ENCODE peak calls at places on chromosomes 7 and 10, in ten cellular contexts. E, Z, T, F, U, Q, P, Y, W and R are unnamed samples.

GRCh38 chr7:112550468-112551060 is 69.8 kb downstream of the LSMEM1 start:
- DNase-seq in E (peak), Z (no peak), T (peak), F (peak), U (no peak), Q (no peak), P (peak), Y (no peak), W (no peak), R (no peak)

GRCh38 chr10:30775779-30776591 is 146.4 kb upstream of the LYZL2 start:
- DNase-seq in E (no peak), Z (no peak), T (no peak), F (no peak), U (no peak), Q (no peak), P (no peak), Y (no peak), W (no peak), R (no peak)

GRCh38 chr10:96073722-96074121 is 30.3 kb downstream of the CCNJ start:
- DNase-seq in E (no peak), Z (no peak), T (no peak), F (no peak), U (no peak), Q (no peak), P (no peak), Y (no peak), W (no peak), R (no peak)

GRCh38 chr7:104803931-104804330 is 210.1 kb upstream of the KMT2E start:
- DNase-seq in E (no peak), Z (no peak), T (no peak), F (no peak), U (no peak), Q (no peak), P (no peak), Y (no peak), W (no peak), R (no peak)

GRCh38 chr10:97534746-97535367 is 36.1 kb downstream of the UBTD1 start:
- DNase-seq in E (no peak), Z (no peak), T (no peak), F (peak), U (no peak), Q (no peak), P (no peak), Y (no peak), W (no peak), R (no peak)

GRCh38 chr10:24589265-24589664 is 134.4 kb downstream of the ARHGAP21 start:
- DNase-seq in E (no peak), Z (no peak), T (no peak), F (no peak), U (no peak), Q (no peak), P (no peak), Y (no peak), W (no peak), R (no peak)

GRCh38 chr7:96654630-96655188 is 54.9 kb downstream of the SEM1 start:
- DNase-seq in E (no peak), Z (no peak), T (no peak), F (no peak), U (no peak), Q (no peak), P (no peak), Y (no peak), W (no peak), R (no peak)

GRCh38 chr10:77160679-77161078 is 476.9 kb downstream of the KCNMA1 start:
- DNase-seq in E (no peak), Z (no peak), T (no peak), F (no peak), U (no peak), Q (no peak), P (no peak), Y (no peak), W (no peak), R (no peak)

GRCh38 chr7:5671053-5671452 is 110.4 kb downstream of the RNF216 start:
- DNase-seq in E (no peak), Z (no peak), T (no peak), F (no peak), U (no peak), Q (no peak), P (no peak), Y (no peak), W (no peak), R (no peak)

GRCh38 chr10:69457771-69458237 is 6.5 kb downstream of the TSPAN15 start:
- DNase-seq in E (no peak), Z (no peak), T (no peak), F (no peak), U (no peak), Q (no peak), P (no peak), Y (no peak), W (peak), R (no peak)

GRCh38 chr10:113891476-113891875 is 37.0 kb downstream of the NHLRC2 start:
- DNase-seq in E (no peak), Z (no peak), T (no peak), F (no peak), U (no peak), Q (no peak), P (no peak), Y (no peak), W (no peak), R (no peak)

GRCh38 chr7:142853739-142854504 is 954 bp upstream of the EPHB6 start:
- DNase-seq in E (peak), Z (peak), T (peak), F (peak), U (peak), Q (peak), P (peak), Y (no peak), W (no peak), R (peak)

GRCh38 chr10:122417667-122418066 is 36.8 kb upstream of the ARMS2 start:
- DNase-seq in E (no peak), Z (no peak), T (no peak), F (no peak), U (no peak), Q (no peak), P (no peak), Y (no peak), W (no peak), R (no peak)

GRCh38 chr7:69934475-69934903 is 336.2 kb downstream of the AUTS2 start:
- DNase-seq in E (no peak), Z (no peak), T (no peak), F (no peak), U (peak), Q (no peak), P (no peak), Y (no peak), W (no peak), R (no peak)

GRCh38 chr7:133539016-133539415 is 286.1 kb downstream of the EXOC4 start:
- DNase-seq in E (no peak), Z (no peak), T (no peak), F (no peak), U (no peak), Q (no peak), P (no peak), Y (no peak), W (no peak), R (no peak)